ENCODE peak calls at places on chromosomes 1 and 21, in nine cellular contexts. L is effector CD4-positive, alpha-beta T cell; J is T47D; X is NCI-H226; Z is activated CD4-positive, alpha-beta T cell treated with anti-CD3 and anti-CD28 coated beads, Interleukin-2, amount 50 U/mL, for 4 hours; B is fibroblast of mammary gland; N is hypothalamus; T is stimulated activated CD4-positive, alpha-beta T cell treated with anti-CD3 and anti-CD28 coated beads, TNF-alpha, amount 100 ng/mL, for 4 hours; P is NCI-H510A. K is an unnamed sample.

GRCh38 chr1:2274231-2274967 is 46.3 kb downstream of the SKI start:
- DNase-seq in L (no peak), J (no peak), X (no peak), Z (no peak), B (no peak), N (no peak), T (no peak), P (no peak), K (no peak)

GRCh38 chr1:153617677-153618076 is 1.6 kb upstream of the S100A14 start:
- DNase-seq in L (peak; percentile 34), J (no peak), X (no peak), Z (peak; percentile 53), B (peak; percentile 60), N (no peak), T (peak; percentile 48), P (peak; percentile 10), K (no peak)

GRCh38 chr1:29243863-29244185 is 7.5 kb downstream of the PTPRU start:
- DNase-seq in L (no peak), J (no peak), X (no peak), Z (no peak), B (peak; percentile 83), N (no peak), T (no peak), P (no peak), K (no peak)

GRCh38 chr1:244801246-244801645 is 34.2 kb upstream of the COX20 start:
- DNase-seq in L (peak; percentile 37), J (peak; percentile 24), X (peak; percentile 40), Z (peak; percentile 42), B (peak; percentile 45), N (no peak), T (peak; percentile 35), P (peak; percentile 14), K (peak; percentile 25)

GRCh38 chr1:210535796-210536195 is 207.1 kb downstream of the HHAT start:
- DNase-seq in L (no peak), J (no peak), X (no peak), Z (no peak), B (no peak), N (no peak), T (no peak), P (no peak), K (no peak)

GRCh38 chr1:19400875-19401854 is 84.2 kb downstream of the CAPZB start:
- DNase-seq in L (no peak), J (no peak), X (no peak), Z (no peak), B (no peak), N (no peak), T (no peak), P (no peak), K (no peak)

GRCh38 chr1:245735831-245736530 is 581.2 kb downstream of the KIF26B start:
- DNase-seq in L (no peak), J (no peak), X (no peak), Z (no peak), B (peak; percentile 78), N (no peak), T (no peak), P (no peak), K (no peak)

GRCh38 chr1:181984006-181984405 is 77.5 kb downstream of the ZNF648 start:
- DNase-seq in L (no peak), J (no peak), X (no peak), Z (no peak), B (no peak), N (no peak), T (no peak), P (no peak), K (no peak)

GRCh38 chr1:170885551-170885950 is 49.8 kb upstream of the MROH9 start:
- DNase-seq in L (no peak), J (no peak), X (peak; percentile 4), Z (no peak), B (peak; percentile 10), N (no peak), T (no peak), P (no peak), K (no peak)

GRCh38 chr1:88659552-88659951 is 24.5 kb upstream of the PKN2 start:
- DNase-seq in L (no peak), J (no peak), X (no peak), Z (no peak), B (no peak), N (no peak), T (no peak), P (no peak), K (no peak)

GRCh38 chr1:5108740-5109139 is 454.3 kb downstream of the AJAP1 start:
- DNase-seq in L (no peak), J (no peak), X (no peak), Z (no peak), B (no peak), N (no peak), T (no peak), P (peak; percentile 45), K (no peak)

GRCh38 chr1:58597991-58598390 is 20.9 kb upstream of the TACSTD2 start:
- DNase-seq in L (no peak), J (no peak), X (no peak), Z (no peak), B (no peak), N (no peak), T (no peak), P (no peak), K (no peak)

GRCh38 chr1:202283379-202283844 is 58.3 kb downstream of the UBE2T start:
- DNase-seq in L (no peak), J (no peak), X (peak; percentile 99), Z (no peak), B (peak; percentile 96), N (no peak), T (no peak), P (peak; percentile 63), K (peak; percentile 16)

GRCh38 chr1:192913683-192914082 is 104.8 kb downstream of the RGS2 start:
- DNase-seq in L (no peak), J (no peak), X (no peak), Z (no peak), B (no peak), N (no peak), T (no peak), P (no peak), K (no peak)

GRCh38 chr1:218874313-218874712 is 299.4 kb upstream of the LYPLAL1 start:
- DNase-seq in L (no peak), J (no peak), X (peak; percentile 69), Z (no peak), B (peak; percentile 74), N (no peak), T (no peak), P (no peak), K (no peak)

GRCh38 chr21:43771698-43772367 is 4.3 kb downstream of the CSTB start:
- DNase-seq in L (no peak), J (no peak), X (no peak), Z (no peak), B (peak; percentile 56), N (no peak), T (no peak), P (no peak), K (no peak)

GRCh38 chr1:65067491-65068201 is 80.4 kb upstream of the AK4 start:
- DNase-seq in L (peak; percentile 41), J (peak; percentile 31), X (peak; percentile 40), Z (peak; percentile 47), B (peak; percentile 74), N (peak; percentile 60), T (peak; percentile 26), P (peak; percentile 68), K (peak; percentile 57)

GRCh38 chr1:161324020-161324419 is 9.8 kb downstream of the SDHC start:
- DNase-seq in L (no peak), J (no peak), X (no peak), Z (no peak), B (no peak), N (no peak), T (no peak), P (no peak), K (no peak)

GRCh38 chr1:161973924-161974845 is 49.5 kb downstream of the OLFML2B start:
- DNase-seq in L (no peak), J (no peak), X (no peak), Z (no peak), B (no peak), N (no peak), T (no peak), P (no peak), K (no peak)

GRCh38 chr1:83717785-83718184 is 281.1 kb downstream of the TTLL7 start:
- DNase-seq in L (no peak), J (no peak), X (no peak), Z (no peak), B (no peak), N (no peak), T (no peak), P (no peak), K (no peak)

GRCh38 chr1:2108213-2108876 is 58.1 kb downstream of the PRKCZ start:
- DNase-seq in L (no peak), J (peak; percentile 43), X (no peak), Z (no peak), B (peak; percentile 46), N (no peak), T (no peak), P (no peak), K (no peak)

GRCh38 chr1:89850844-89851410 is 30.1 kb downstream of the LRRC8D start:
- DNase-seq in L (no peak), J (no peak), X (no peak), Z (no peak), B (no peak), N (no peak), T (no peak), P (no peak), K (no peak)

GRCh38 chr1:208652300-208653160 is 408.3 kb upstream of the PLXNA2 start:
- DNase-seq in L (no peak), J (peak; percentile 46), X (peak; percentile 34), Z (no peak), B (peak; percentile 68), N (peak; percentile 0), T (no peak), P (peak; percentile 34), K (no peak)

GRCh38 chr1:154419620-154420020 is 14.5 kb downstream of the IL6R start:
- DNase-seq in L (peak; percentile 28), J (peak; percentile 59), X (peak; percentile 67), Z (no peak), B (peak; percentile 95), N (peak; percentile 23), T (no peak), P (no peak), K (no peak)

GRCh38 chr21:40049959-40050290 is 182.7 kb downstream of the PCP4 start:
- DNase-seq in L (no peak), J (no peak), X (no peak), Z (no peak), B (no peak), N (no peak), T (no peak), P (no peak), K (no peak)